ENCODE peak calls at places on chromosomes 12 and 14, in eight cellular contexts. H is Panc1, T is HepG2, X is GM23338, C is K562, Z is HCT116, W is GM12878, V is SK-N-SH. B is an unnamed sample.

GRCh38 chr14:92944976-92945375 is 22.0 kb downstream of the CHGA start:
- DNase-seq in H (no peak), T (no peak), X (no peak), C (no peak), Z (no peak), W (no peak), V (peak), B (no peak)

GRCh38 chr12:538731-539539 is 79.2 kb downstream of the B4GALNT3 start:
- DNase-seq in H (no peak), T (no peak), X (no peak), C (no peak), Z (peak), W (no peak), V (peak), B (peak)

GRCh38 chr14:99506269-99506668 is 25.1 kb downstream of the CCNK start:
- DNase-seq in H (no peak), T (no peak), X (no peak), C (no peak), Z (no peak), W (no peak), V (no peak), B (no peak)

GRCh38 chr12:43861015-43861846 is 25.4 kb downstream of the TMEM117 start:
- DNase-seq in H (no peak), T (no peak), X (no peak), C (no peak), Z (no peak), W (no peak), V (no peak), B (no peak)

GRCh38 chr12:104698871-104699270 is 242.1 kb downstream of the CHST11 start:
- DNase-seq in H (no peak), T (no peak), X (no peak), C (no peak), Z (no peak), W (no peak), V (no peak), B (no peak)

GRCh38 chr12:100169345-100169744 is 26.7 kb upstream of the BLTP3B start:
- DNase-seq in H (no peak), T (no peak), X (no peak), C (no peak), Z (no peak), W (no peak), V (no peak), B (no peak)

GRCh38 chr14:69315302-69315701 is 55.3 kb downstream of the GALNT16 start:
- DNase-seq in H (no peak), T (no peak), X (no peak), C (peak), Z (no peak), W (no peak), V (no peak), B (no peak)

GRCh38 chr12:119171691-119172090 is 7.0 kb upstream of the HSPB8 start:
- DNase-seq in H (no peak), T (no peak), X (no peak), C (no peak), Z (no peak), W (no peak), V (no peak), B (no peak)

GRCh38 chr12:67366530-67367196 is 97.5 kb downstream of the CAND1 start:
- DNase-seq in H (no peak), T (no peak), X (no peak), C (no peak), Z (no peak), W (no peak), V (no peak), B (no peak)

GRCh38 chr12:18818584-18818983 is 80.7 kb downstream of the CAPZA3 start:
- DNase-seq in H (no peak), T (no peak), X (no peak), C (no peak), Z (no peak), W (no peak), V (no peak), B (no peak)

GRCh38 chr12:3225154-3225795 is 148.1 kb downstream of the TSPAN9 start:
- DNase-seq in H (no peak), T (no peak), X (no peak), C (no peak), Z (no peak), W (no peak), V (no peak), B (no peak)

GRCh38 chr14:20692111-20692751 is 3.7 kb downstream of the ANG start:
- DNase-seq in H (no peak), T (no peak), X (no peak), C (peak), Z (no peak), W (no peak), V (no peak), B (no peak)

GRCh38 chr14:91388551-91388975 is 29.1 kb downstream of the CCDC88C start:
- DNase-seq in H (no peak), T (no peak), X (no peak), C (no peak), Z (no peak), W (no peak), V (no peak), B (peak)
- TF ChIP-seq POLR2AphosphoS5 in H (no peak), T (no peak), X (no peak), C (no peak), Z (no peak), W (no peak), V (no peak), B (no peak)

GRCh38 chr14:71734076-71734475 is 198.2 kb upstream of the RGS6 start:
- DNase-seq in H (no peak), T (no peak), X (no peak), C (no peak), Z (no peak), W (no peak), V (no peak), B (no peak)

GRCh38 chr14:71745072-71745471 is 187.2 kb upstream of the RGS6 start:
- DNase-seq in H (no peak), T (no peak), X (no peak), C (no peak), Z (no peak), W (no peak), V (no peak), B (no peak)

GRCh38 chr14:71742491-71742890 is 189.7 kb upstream of the RGS6 start:
- DNase-seq in H (no peak), T (no peak), X (no peak), C (no peak), Z (no peak), W (no peak), V (no peak), B (no peak)

GRCh38 chr14:71739273-71739990 is 192.8 kb upstream of the RGS6 start:
- DNase-seq in H (no peak), T (peak), X (peak), C (peak), Z (peak), W (no peak), V (peak), B (no peak)
- TF ChIP-seq CTCF in H (no peak), T (no peak), X (peak), C (no peak), Z (no peak), W (no peak), V (peak), B (no peak)

DNA sequence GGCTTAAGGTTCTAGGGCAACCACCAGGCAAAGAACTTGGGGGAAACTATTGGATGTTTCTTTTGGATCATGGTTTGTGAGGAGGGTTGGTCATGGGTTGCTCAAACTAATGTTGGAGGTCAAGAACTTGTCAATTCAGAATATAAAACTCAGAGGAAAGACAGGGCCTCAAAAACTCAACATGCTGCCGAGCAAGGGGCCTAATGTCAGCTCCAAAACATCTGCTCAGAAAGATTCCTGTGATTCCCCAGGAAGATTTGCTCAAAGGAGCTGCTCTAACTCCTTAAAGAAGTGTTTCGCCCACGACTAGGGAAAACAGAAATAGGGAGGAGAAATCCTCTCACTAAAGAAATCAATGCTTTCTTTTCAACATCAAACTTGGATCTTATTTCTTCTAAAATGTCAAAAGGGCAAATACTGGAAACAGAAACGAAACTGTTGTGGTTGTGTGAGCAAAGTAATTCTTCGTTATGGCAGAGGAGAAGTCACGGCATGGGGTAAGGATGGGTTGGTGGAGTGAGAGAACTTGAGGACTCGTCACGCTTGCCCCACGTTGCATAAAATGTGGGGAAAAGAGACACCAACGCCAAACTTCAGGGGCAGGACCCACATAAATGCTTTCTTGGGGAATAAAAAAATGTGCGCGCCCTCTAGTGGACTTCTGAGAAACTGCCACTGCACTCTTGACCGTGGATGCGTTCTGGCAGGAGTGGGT is 3.8 kb upstream of the IGF1 start:
- DNase-seq in H (peak), T (peak), X (peak), C (peak), Z (peak), W (peak), V (peak), B (peak)
- TF ChIP-seq REST in H (no peak), T (no peak), X (no peak), C (no peak), Z (no peak), W (no peak), V (no peak), B (no peak)

DNA sequence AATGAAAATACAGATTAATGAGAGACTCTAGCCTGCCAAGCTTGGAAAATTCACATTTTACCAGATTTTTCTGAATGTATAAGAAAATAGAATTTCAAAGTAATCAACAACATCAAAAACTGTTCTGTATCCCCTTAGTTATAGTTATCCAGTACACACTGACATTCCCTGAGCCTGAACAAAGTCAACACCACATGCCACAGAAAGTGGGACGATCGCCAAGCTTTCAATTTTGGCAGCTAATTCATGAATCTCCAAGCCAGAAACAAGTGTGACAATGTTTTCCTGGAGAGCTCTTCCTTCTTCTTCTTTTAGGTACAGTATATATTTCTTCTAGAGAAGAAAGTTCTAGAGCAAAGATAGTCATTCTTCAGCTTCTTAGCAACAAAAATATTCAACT is 290.2 kb downstream of the PRKD1 start:
- DNase-seq in H (no peak), T (no peak), X (no peak), C (no peak), Z (no peak), W (no peak), V (no peak), B (no peak)
- TF ChIP-seq POLR2AphosphoS5 in H (no peak), T (no peak), X (no peak), C (no peak), Z (no peak), W (no peak), V (no peak), B (no peak)

DNA sequence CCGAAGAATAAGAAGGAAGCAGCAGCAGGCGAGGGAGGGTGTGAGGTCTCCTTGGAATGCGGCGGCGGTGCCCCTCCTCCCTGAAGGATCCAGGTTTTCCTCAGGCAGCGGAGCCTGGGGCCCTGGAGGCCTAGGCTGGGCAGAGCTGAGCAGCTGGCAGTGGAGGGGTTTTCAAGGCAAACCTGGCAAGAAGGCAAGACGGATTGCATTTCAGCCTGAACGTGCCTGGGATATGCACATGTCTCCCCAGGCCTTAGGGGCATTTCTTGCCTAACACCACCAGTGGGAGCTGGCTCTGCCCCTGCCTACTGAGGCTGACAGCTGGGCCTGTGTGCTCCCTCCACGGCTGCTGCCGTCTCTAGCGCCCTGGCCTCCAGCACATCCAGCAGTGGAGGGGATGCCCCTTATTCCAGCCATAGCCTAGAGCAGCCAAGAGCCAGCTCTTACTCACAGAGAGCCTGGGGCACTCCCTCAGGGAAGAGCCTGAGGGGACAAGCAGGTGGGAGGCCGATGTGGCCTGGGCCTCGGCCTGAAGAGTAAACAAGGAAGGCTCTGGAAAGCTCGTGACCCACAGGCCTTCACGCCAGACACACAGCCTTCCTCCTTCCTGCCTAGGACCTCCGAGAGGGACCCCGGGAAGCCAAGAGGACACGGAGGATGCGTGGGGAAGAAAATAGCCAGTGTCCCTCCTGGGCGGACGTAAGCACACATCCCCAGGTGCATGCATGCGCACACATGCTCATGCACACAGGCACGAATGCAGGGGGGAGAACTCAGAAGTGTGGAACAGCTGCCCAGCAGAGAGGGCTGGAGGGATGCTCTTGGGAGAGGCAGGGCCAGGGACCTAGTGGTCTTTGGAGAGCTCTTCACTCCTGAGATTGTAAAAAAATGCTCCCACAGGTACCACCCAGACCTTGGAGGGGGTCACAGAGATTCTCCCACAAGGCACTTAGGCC is 23.0 kb upstream of the EIF2B2 start:
- DNase-seq in H (no peak), T (no peak), X (peak), C (no peak), Z (no peak), W (no peak), V (peak), B (no peak)
- TF ChIP-seq CTCF in H (no peak), T (peak), X (peak), C (no peak), Z (no peak), W (no peak), V (no peak), B (no peak)

DNA sequence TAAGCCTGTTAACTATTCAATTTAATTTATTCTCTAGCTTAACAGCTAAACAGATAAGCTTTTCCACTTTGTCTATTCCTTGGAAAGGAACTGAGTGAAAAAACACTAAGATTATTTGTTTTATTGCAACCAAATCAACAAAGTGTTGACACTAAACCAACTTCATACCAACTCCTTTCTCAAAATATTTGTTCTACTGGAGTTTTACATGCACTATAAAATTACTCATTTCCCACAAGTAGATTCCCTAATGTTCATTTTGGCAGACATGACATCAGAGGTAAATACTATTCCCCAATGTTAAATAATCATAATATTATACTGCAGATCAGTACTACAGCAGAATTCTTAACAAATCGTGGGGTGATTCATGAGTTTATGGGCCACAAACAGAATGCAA is 231.4 kb downstream of the TTC6 start:
- DNase-seq in H (no peak), T (no peak), X (no peak), C (no peak), Z (no peak), W (no peak), V (no peak), B (no peak)
- TF ChIP-seq REST in H (no peak), T (no peak), X (no peak), C (no peak), Z (no peak), W (no peak), V (no peak), B (no peak)

GRCh38 chr12:129381717-129382116 is 522.1 kb downstream of the TMEM132D start:
- DNase-seq in H (no peak), T (no peak), X (no peak), C (no peak), Z (no peak), W (no peak), V (no peak), B (no peak)

GRCh38 chr12:129385637-129385990 is 518.2 kb downstream of the TMEM132D start:
- DNase-seq in H (no peak), T (no peak), X (no peak), C (no peak), Z (no peak), W (no peak), V (no peak), B (no peak)
- TF ChIP-seq POLR2AphosphoS5 in H (no peak), T (no peak), X (no peak), C (no peak), Z (no peak), W (no peak), V (no peak), B (no peak)

DNA sequence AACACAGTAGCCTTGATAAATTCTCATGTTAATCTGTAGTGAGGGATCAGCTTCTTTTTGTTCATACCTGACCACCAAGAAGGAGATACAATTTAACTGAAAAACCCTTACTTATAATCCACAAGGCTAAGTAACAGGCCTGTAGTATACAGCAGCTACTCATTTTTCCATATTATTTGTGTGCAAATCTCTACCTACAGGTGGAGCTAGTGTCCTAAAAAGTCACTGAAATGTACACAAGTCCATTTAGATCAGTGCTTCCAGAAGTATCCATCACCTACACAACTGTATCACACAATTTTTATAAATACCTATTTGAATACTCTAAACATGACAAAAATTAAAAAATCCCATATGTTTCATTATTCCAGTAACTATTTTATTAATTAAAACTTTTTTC is 173.2 kb downstream of the SLC35F4 start:
- DNase-seq in H (no peak), T (peak), X (peak), C (peak), Z (peak), W (no peak), V (peak), B (peak)
- TF ChIP-seq CTCF in H (peak), T (peak), X (peak), C (peak), Z (peak), W (peak), V (peak), B (peak)

GRCh38 chr12:132264086-132265010 is 65.0 kb downstream of the GALNT9 start:
- DNase-seq in H (no peak), T (no peak), X (no peak), C (no peak), Z (no peak), W (no peak), V (no peak), B (no peak)

GRCh38 chr12:132266802-132267201 is 62.6 kb downstream of the GALNT9 start:
- DNase-seq in H (no peak), T (no peak), X (no peak), C (no peak), Z (no peak), W (no peak), V (no peak), B (no peak)

GRCh38 chr12:132266370-132266769 is 63.0 kb downstream of the GALNT9 start:
- DNase-seq in H (no peak), T (no peak), X (no peak), C (no peak), Z (no peak), W (no peak), V (no peak), B (no peak)

GRCh38 chr12:132263451-132264065 is 65.8 kb downstream of the GALNT9 start:
- DNase-seq in H (no peak), T (no peak), X (no peak), C (no peak), Z (no peak), W (no peak), V (no peak), B (no peak)

GRCh38 chr12:132265056-132265800 is 64.2 kb downstream of the GALNT9 start:
- DNase-seq in H (no peak), T (no peak), X (no peak), C (no peak), Z (no peak), W (no peak), V (no peak), B (no peak)
- TF ChIP-seq REST in H (no peak), T (no peak), X (no peak), C (no peak), Z (no peak), W (no peak), V (no peak), B (no peak)

GRCh38 chr12:121128908-121129704 is 3.6 kb upstream of the P2RX7 start:
- DNase-seq in H (no peak), T (peak), X (peak), C (peak), Z (no peak), W (peak), V (peak), B (peak)
- TF ChIP-seq POLR2AphosphoS5 in H (no peak), T (no peak), X (no peak), C (no peak), Z (no peak), W (no peak), V (no peak), B (peak)

B was measured in HL-60.